ENCODE peak calls at places on chromosomes 12 and 14, in four cellular contexts. L is left ventricle myocardium inferior, U is GM23338, N is mesendoderm. C is an unnamed sample.

GRCh38 chr12:1313906-1314305 is 280.5 kb downstream of the FBXL14 start:
- DNase-seq in L (no peak), U (no peak), N (no peak), C (no peak)

GRCh38 chr12:16359512-16360491 is 12.4 kb downstream of the MGST1 start:
- DNase-seq in L (peak; percentile 46), U (peak; percentile 90), N (peak; percentile 78), C (peak; percentile 52)

GRCh38 chr12:122874081-122874480 is 21.8 kb downstream of the VPS37B start:
- DNase-seq in L (no peak), U (peak; percentile 64), N (peak; percentile 54), C (no peak)

GRCh38 chr14:73755434-73756014 is 41.3 kb upstream of the PNMA1 start:
- DNase-seq in L (peak; percentile 54), U (no peak), N (no peak), C (peak; percentile 72)

GRCh38 chr14:49865431-49865859 is 12.9 kb upstream of the NEMF start:
- DNase-seq in L (peak; percentile 80), U (peak; percentile 89), N (peak; percentile 77), C (peak; percentile 81)

GRCh38 chr12:120067084-120067869 is 49.3 kb downstream of the RAB35 start:
- DNase-seq in L (no peak), U (no peak), N (no peak), C (no peak)

GRCh38 chr12:109589691-109590245 is 16.2 kb downstream of the MVK start:
- DNase-seq in L (no peak), U (no peak), N (no peak), C (no peak)

GRCh38 chr12:126905752-126906151 is 1361.2 kb upstream of the TMEM132C start:
- DNase-seq in L (no peak), U (no peak), N (no peak), C (no peak)

GRCh38 chr14:72726444-72726843 is 167.5 kb downstream of the DPF3 start:
- DNase-seq in L (no peak), U (no peak), N (no peak), C (no peak)

GRCh38 chr12:8742501-8742900 is 44.7 kb downstream of the RIMKLB start:
- DNase-seq in L (no peak), U (no peak), N (no peak), C (no peak)

GRCh38 chr12:65434737-65435136 is 156.3 kb downstream of the MSRB3 start:
- DNase-seq in L (no peak), U (no peak), N (no peak), C (no peak)

GRCh38 chr12:18171571-18171970 is 81.6 kb upstream of the RERGL start:
- DNase-seq in L (no peak), U (no peak), N (no peak), C (no peak)

GRCh38 chr12:42299392-42300308 is 26.2 kb downstream of the ZCRB1 start:
- DNase-seq in L (no peak), U (no peak), N (no peak), C (no peak)

GRCh38 chr12:49698619-49699545 is 8.3 kb downstream of the FMNL3 start:
- DNase-seq in L (peak; percentile 40), U (peak; percentile 96), N (peak; percentile 86), C (peak; percentile 23)

GRCh38 chr14:102362084-102362483 is 606 bp downstream of the CINP start:
- DNase-seq in L (no peak), U (no peak), N (no peak), C (no peak)

GRCh38 chr14:99475179-99475578 is 5.5 kb downstream of the SETD3 start:
- DNase-seq in L (no peak), U (peak; percentile 28), N (peak; percentile 48), C (peak; percentile 5)

GRCh38 chr12:130401703-130402102 is 64.0 kb downstream of the PIWIL1 start:
- DNase-seq in L (no peak), U (peak; percentile 21), N (peak; percentile 71), C (peak; percentile 3)

GRCh38 chr14:84144166-84144565 is 1385.8 kb upstream of the FLRT2 start:
- DNase-seq in L (no peak), U (no peak), N (peak; percentile 28), C (no peak)

GRCh38 chr14:75063013-75063412 is 811 bp downstream of the ACYP1 start:
- DNase-seq in L (no peak), U (no peak), N (no peak), C (no peak)

GRCh38 chr14:75067212-75067611 is 2.2 kb upstream of the ZC2HC1C start:
- DNase-seq in L (no peak), U (no peak), N (no peak), C (no peak)

GRCh38 chr14:75064205-75064567 is 362 bp upstream of the ACYP1 start:
- DNase-seq in L (no peak), U (no peak), N (no peak), C (no peak)

GRCh38 chr14:75060420-75060819 is 3.4 kb downstream of the ACYP1 start:
- DNase-seq in L (no peak), U (no peak), N (no peak), C (no peak)

DNA sequence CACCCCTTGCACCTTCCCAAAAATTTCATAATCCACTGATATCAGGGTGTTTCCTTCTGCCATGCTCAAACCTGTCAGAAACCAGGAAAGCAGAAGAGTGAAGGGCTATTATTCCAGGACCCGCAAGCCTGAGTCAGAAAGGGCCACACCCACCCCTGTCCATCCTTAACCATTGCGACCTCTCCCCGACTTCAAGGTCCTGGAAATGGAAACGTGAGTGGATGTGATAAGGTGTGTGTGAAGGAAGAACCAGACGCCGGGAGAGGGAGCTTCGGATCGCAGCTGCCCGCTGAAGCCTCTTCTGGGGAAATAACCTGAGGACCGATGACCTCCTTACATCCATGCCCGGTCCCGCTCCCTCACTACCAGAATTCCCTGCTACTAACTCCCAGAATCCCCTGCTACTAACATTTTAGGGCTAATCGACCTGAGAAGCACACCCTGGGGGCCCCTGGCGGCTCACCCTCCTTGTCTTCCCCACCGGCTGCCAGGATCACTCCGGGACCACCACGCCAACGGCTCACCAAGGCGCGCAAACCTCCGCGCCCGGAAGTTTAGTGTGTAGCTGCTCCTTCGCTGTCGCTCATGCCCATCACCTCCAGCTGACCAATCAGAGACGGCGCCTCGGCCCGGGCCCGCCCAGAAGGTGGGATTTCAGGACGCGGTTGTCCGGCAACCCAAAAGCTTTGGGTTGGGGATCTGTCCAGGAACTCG is at the start of gene ACYP1:
- DNase-seq in L (peak; percentile 93), U (peak; percentile 96), N (peak; percentile 93), C (peak; percentile 92)
- H3K27ac ChIP-seq in L (peak within 1 kb of the TSS; percentile 81), U (no peak within 1 kb of the TSS), N (no peak within 1 kb of the TSS), C (peak within 1 kb of the TSS; percentile 74)

GRCh38 chr12:71405884-71406283 is 33.7 kb upstream of the LGR5 start:
- DNase-seq in L (no peak), U (no peak), N (no peak), C (no peak)

GRCh38 chr12:71415336-71416231 is 24.0 kb upstream of the LGR5 start:
- DNase-seq in L (no peak), U (peak; percentile 86), N (peak; percentile 71), C (peak; percentile 71)

GRCh38 chr12:71410844-71411243 is 28.8 kb upstream of the LGR5 start:
- DNase-seq in L (no peak), U (no peak), N (no peak), C (no peak)

GRCh38 chr12:71407732-71408131 is 31.9 kb upstream of the LGR5 start:
- DNase-seq in L (no peak), U (no peak), N (no peak), C (no peak)

GRCh38 chr12:71411635-71412034 is 28.0 kb upstream of the LGR5 start:
- DNase-seq in L (no peak), U (no peak), N (no peak), C (no peak)
- H3K4me3 ChIP-seq in L (no peak overlapping the region), U (no peak overlapping the region), N (no peak overlapping the region), C (no peak overlapping the region)

GRCh38 chr14:106013879-106014376 is 487.5 kb downstream of the TMEM121 start:
- DNase-seq in L (no peak), U (no peak), N (no peak), C (no peak)
- H3K4me1 ChIP-seq in L (no peaks in the 10 kb centered on the region), U (no peaks in the 10 kb centered on the region), N (no peaks in the 10 kb centered on the region), C (no peaks in the 10 kb centered on the region)

GRCh38 chr12:89350661-89351488 is 1.4 kb downstream of the DUSP6 start:
- DNase-seq in L (peak; percentile 36), U (no peak), N (peak; percentile 23), C (peak; percentile 40)

GRCh38 chr12:89351489-89352241 is 636 bp downstream of the DUSP6 start:
- DNase-seq in L (peak; percentile 31), U (no peak), N (no peak), C (peak; percentile 40)

GRCh38 chr12:89350260-89350659 is 2.0 kb downstream of the DUSP6 start:
- DNase-seq in L (no peak), U (peak; percentile 61), N (peak; percentile 31), C (no peak)

GRCh38 chr12:89348894-89349669 is 3.2 kb downstream of the DUSP6 start:
- DNase-seq in L (no peak), U (no peak), N (no peak), C (no peak)

GRCh38 chr12:89349814-89350213 is 2.5 kb downstream of the DUSP6 start:
- DNase-seq in L (no peak), U (peak; percentile 91), N (peak; percentile 74), C (no peak)
- H3K27ac ChIP-seq in L (peak overlapping the region; percentile 99), U (peak overlapping the region; percentile 56), N (peak overlapping the region; percentile 47), C (no peak overlapping the region)

GRCh38 chr14:89813485-89814080 is 140.9 kb downstream of the EFCAB11 start:
- DNase-seq in L (peak; percentile 17), U (peak; percentile 67), N (peak; percentile 90), C (no peak)
- H3K4me3 ChIP-seq in L (peak overlapping the region; percentile 47), U (no peak overlapping the region), N (no peak overlapping the region), C (no peak overlapping the region)

DNA sequence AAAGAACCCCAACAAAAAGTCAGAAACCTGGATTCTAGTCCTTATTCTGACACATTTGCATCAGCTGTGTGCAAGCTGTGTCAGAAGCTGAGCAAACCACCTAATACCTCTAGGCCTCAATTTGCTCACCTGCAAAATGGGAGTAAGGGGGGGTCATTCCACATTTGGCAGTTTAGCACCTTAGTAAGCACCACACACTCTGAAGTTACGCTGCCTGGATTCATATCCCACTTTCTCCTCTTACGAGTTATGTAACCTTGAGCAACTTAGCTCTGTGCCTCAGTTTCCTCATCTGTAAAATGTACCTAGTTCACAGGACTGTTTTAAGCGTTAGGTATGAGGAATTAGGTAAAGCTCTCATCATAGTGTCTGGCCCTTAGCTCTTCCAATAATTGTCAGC is 218.9 kb downstream of the PPM1H start:
- DNase-seq in L (no peak), U (no peak), N (no peak), C (no peak)
- H3K4me1 ChIP-seq in L (peaks cover 45% of the 10 kb centered on the region), U (peaks cover 29% of the 10 kb centered on the region), N (peaks cover 15% of the 10 kb centered on the region), C (no peaks in the 10 kb centered on the region)

GRCh38 chr14:103710771-103711392 is 4.4 kb downstream of the XRCC3 start:
- DNase-seq in L (no peak), U (no peak), N (peak; percentile 58), C (peak; percentile 74)

GRCh38 chr14:103707329-103708263 is 7.7 kb downstream of the XRCC3 start:
- DNase-seq in L (peak; percentile 15), U (no peak), N (no peak), C (no peak)

GRCh38 chr14:103706551-103707328 is 8.5 kb downstream of the XRCC3 start:
- DNase-seq in L (no peak), U (no peak), N (no peak), C (no peak)

GRCh38 chr14:103709814-103710213 is 5.4 kb downstream of the XRCC3 start:
- DNase-seq in L (no peak), U (no peak), N (no peak), C (no peak)

DNA sequence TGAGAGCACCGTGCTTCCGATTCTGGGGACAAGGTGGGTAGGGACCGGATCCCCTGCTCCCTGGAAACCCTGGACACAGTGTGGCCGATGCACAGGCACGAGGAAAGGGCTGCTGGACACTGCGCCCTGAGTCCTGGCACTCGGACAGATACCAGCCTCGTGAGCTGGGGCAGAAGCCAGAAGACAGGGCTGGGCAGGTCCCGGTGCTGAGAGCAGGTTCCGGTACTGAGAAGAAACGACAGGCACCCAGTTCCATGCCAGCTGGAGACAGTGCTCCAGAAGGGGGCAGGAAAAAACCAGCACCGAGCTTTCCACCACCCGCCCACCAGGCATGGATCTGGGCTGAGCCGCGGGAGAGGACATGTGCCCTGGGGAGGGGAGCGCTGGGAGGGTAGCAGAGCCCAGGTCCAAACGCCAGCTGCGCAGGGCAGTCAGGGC is 6.5 kb downstream of the XRCC3 start:
- DNase-seq in L (peak; percentile 57), U (no peak), N (no peak), C (no peak)
- H3K27ac ChIP-seq in L (peak overlapping the region; percentile 18), U (no peak overlapping the region), N (no peak overlapping the region), C (no peak overlapping the region)